ENCODE peak calls at places on chromosomes 12 and 14, in nine cellular contexts. One of them, this sample, is unnamed.

GRCh38 chr12:8057839-8058238 is 8.3 kb downstream of the C3AR1 start:
- DNase-seq in cardiac fibroblast: peak
- DNase-seq in NK-92 treated with Interleukin-12 subunit alpha and Interleukin-12 subunit beta, amount 100 ng/mL, for 24 hours: no peak
- DNase-seq in NCI-H2081: no peak
- DNase-seq in HFFc6: peak
- DNase-seq in K562: no peak
- DNase-seq in heart right ventricle: no peak
- DNase-seq in NAMALWA: no peak
- DNase-seq in NCI-H1436: no peak
- DNase-seq in this sample: no peak

GRCh38 chr14:54440037-54440436 is 1.1 kb downstream of the CNIH1 start:
- DNase-seq in cardiac fibroblast: peak
- DNase-seq in NK-92 treated with Interleukin-12 subunit alpha and Interleukin-12 subunit beta, amount 100 ng/mL, for 24 hours: no peak
- DNase-seq in NCI-H2081: no peak
- DNase-seq in HFFc6: no peak
- DNase-seq in K562: no peak
- DNase-seq in heart right ventricle: no peak
- DNase-seq in NAMALWA: no peak
- DNase-seq in NCI-H1436: no peak
- DNase-seq in this sample: no peak

GRCh38 chr12:85955127-85955526 is 81.0 kb downstream of the NTS start:
- DNase-seq in cardiac fibroblast: peak
- DNase-seq in NK-92 treated with Interleukin-12 subunit alpha and Interleukin-12 subunit beta, amount 100 ng/mL, for 24 hours: no peak
- DNase-seq in NCI-H2081: peak
- DNase-seq in HFFc6: no peak
- DNase-seq in K562: no peak
- DNase-seq in heart right ventricle: no peak
- DNase-seq in NAMALWA: no peak
- DNase-seq in NCI-H1436: no peak
- DNase-seq in this sample: no peak

GRCh38 chr12:74598819-74599218 is 61.2 kb downstream of the ATXN7L3B start:
- DNase-seq in cardiac fibroblast: no peak
- DNase-seq in NK-92 treated with Interleukin-12 subunit alpha and Interleukin-12 subunit beta, amount 100 ng/mL, for 24 hours: no peak
- DNase-seq in NCI-H2081: no peak
- DNase-seq in HFFc6: no peak
- DNase-seq in K562: no peak
- DNase-seq in heart right ventricle: no peak
- DNase-seq in NAMALWA: no peak
- DNase-seq in NCI-H1436: no peak
- DNase-seq in this sample: no peak

GRCh38 chr12:54009171-54010052 is 627 bp downstream of the HOXC8 start:
- DNase-seq in cardiac fibroblast: no peak
- DNase-seq in NK-92 treated with Interleukin-12 subunit alpha and Interleukin-12 subunit beta, amount 100 ng/mL, for 24 hours: no peak
- DNase-seq in NCI-H2081: no peak
- DNase-seq in HFFc6: no peak
- DNase-seq in K562: no peak
- DNase-seq in heart right ventricle: no peak
- DNase-seq in NAMALWA: no peak
- DNase-seq in NCI-H1436: no peak
- DNase-seq in this sample: no peak

GRCh38 chr12:70178038-70178437 is 65.2 kb upstream of the CNOT2 start:
- DNase-seq in cardiac fibroblast: peak
- DNase-seq in NK-92 treated with Interleukin-12 subunit alpha and Interleukin-12 subunit beta, amount 100 ng/mL, for 24 hours: no peak
- DNase-seq in NCI-H2081: no peak
- DNase-seq in HFFc6: no peak
- DNase-seq in K562: no peak
- DNase-seq in heart right ventricle: no peak
- DNase-seq in NAMALWA: no peak
- DNase-seq in NCI-H1436: no peak
- DNase-seq in this sample: no peak

GRCh38 chr12:54166543-54167499 is 22.0 kb downstream of the SMUG1 start:
- DNase-seq in cardiac fibroblast: no peak
- DNase-seq in NK-92 treated with Interleukin-12 subunit alpha and Interleukin-12 subunit beta, amount 100 ng/mL, for 24 hours: no peak
- DNase-seq in NCI-H2081: no peak
- DNase-seq in HFFc6: no peak
- DNase-seq in K562: no peak
- DNase-seq in heart right ventricle: no peak
- DNase-seq in NAMALWA: no peak
- DNase-seq in NCI-H1436: no peak
- DNase-seq in this sample: no peak

GRCh38 chr14:32530800-32531199 is 201.7 kb downstream of the AKAP6 start:
- DNase-seq in cardiac fibroblast: no peak
- DNase-seq in NK-92 treated with Interleukin-12 subunit alpha and Interleukin-12 subunit beta, amount 100 ng/mL, for 24 hours: no peak
- DNase-seq in NCI-H2081: no peak
- DNase-seq in HFFc6: no peak
- DNase-seq in K562: no peak
- DNase-seq in heart right ventricle: no peak
- DNase-seq in NAMALWA: no peak
- DNase-seq in NCI-H1436: no peak
- DNase-seq in this sample: no peak

GRCh38 chr14:28608438-28608837 is 158.1 kb upstream of the FOXG1 start:
- DNase-seq in cardiac fibroblast: peak
- DNase-seq in NK-92 treated with Interleukin-12 subunit alpha and Interleukin-12 subunit beta, amount 100 ng/mL, for 24 hours: no peak
- DNase-seq in NCI-H2081: no peak
- DNase-seq in HFFc6: no peak
- DNase-seq in K562: no peak
- DNase-seq in heart right ventricle: no peak
- DNase-seq in NAMALWA: no peak
- DNase-seq in NCI-H1436: no peak
- DNase-seq in this sample: peak

This sample was measured in SHP77.